ENCODE peak calls at places on chromosomes 11 and 22, in nine cellular contexts. T is AG10803, O is fibroblast of lung, R is body of pancreas, A is PC-3, U is fibroblast of pulmonary artery, F is brain microvascular endothelial cell, Z is B cell, B is upper lobe of left lung. Q is an unnamed sample.

GRCh38 chr11:46607516-46607915 is 9.5 kb downstream of the HARBI1 start:
- DNase-seq in T (no peak), O (no peak), R (no peak), A (no peak), U (no peak), F (no peak), Z (no peak), B (no peak), Q (no peak)

GRCh38 chr22:42169055-42169469 is 38.5 kb upstream of the CYP2D6 start:
- DNase-seq in T (peak), O (peak), R (peak), A (peak), U (peak), F (peak), Z (peak), B (peak), Q (peak)

GRCh38 chr11:8256271-8257002 is 7.2 kb downstream of the LMO1 start:
- DNase-seq in T (no peak), O (no peak), R (no peak), A (no peak), U (no peak), F (no peak), Z (no peak), B (peak), Q (no peak)

GRCh38 chr11:131977854-131978253 is 607.4 kb downstream of the NTM start:
- DNase-seq in T (peak), O (no peak), R (no peak), A (peak), U (peak), F (peak), Z (no peak), B (no peak), Q (peak)

GRCh38 chr22:37179126-37179470 is 8.9 kb downstream of the C1QTNF6 start:
- DNase-seq in T (no peak), O (no peak), R (no peak), A (no peak), U (no peak), F (no peak), Z (no peak), B (no peak), Q (no peak)

GRCh38 chr11:2912498-2912897 is 16.7 kb downstream of the PHLDA2 start:
- DNase-seq in T (peak), O (peak), R (peak), A (peak), U (peak), F (peak), Z (peak), B (peak), Q (peak)

GRCh38 chr11:13784441-13784840 is 116.0 kb downstream of the FAR1 start:
- DNase-seq in T (no peak), O (no peak), R (no peak), A (no peak), U (no peak), F (no peak), Z (no peak), B (no peak), Q (no peak)

GRCh38 chr22:47171441-47172221 is 409.2 kb downstream of the TBC1D22A start:
- DNase-seq in T (no peak), O (no peak), R (peak), A (no peak), U (no peak), F (no peak), Z (no peak), B (no peak), Q (no peak)

GRCh38 chr11:57299150-57299737 is 25.5 kb downstream of the TNKS1BP1 start:
- DNase-seq in T (no peak), O (no peak), R (no peak), A (no peak), U (no peak), F (no peak), Z (no peak), B (no peak), Q (no peak)

GRCh38 chr22:49995413-49996191 is 17.0 kb downstream of the IL17REL start:
- DNase-seq in T (no peak), O (no peak), R (no peak), A (no peak), U (no peak), F (no peak), Z (no peak), B (no peak), Q (no peak)

GRCh38 chr11:110362916-110363574 is 66.6 kb upstream of the RDX start:
- DNase-seq in T (no peak), O (peak), R (peak), A (peak), U (peak), F (peak), Z (no peak), B (peak), Q (no peak)

GRCh38 chr11:43905788-43906187 is 25.2 kb downstream of the ALKBH3 start:
- DNase-seq in T (peak), O (peak), R (peak), A (no peak), U (peak), F (peak), Z (no peak), B (no peak), Q (peak)

GRCh38 chr11:2233693-2234455 is 36.5 kb downstream of the ASCL2 start:
- DNase-seq in T (no peak), O (no peak), R (no peak), A (no peak), U (no peak), F (no peak), Z (no peak), B (no peak), Q (no peak)

GRCh38 chr11:11117730-11118129 is 235.3 kb downstream of the CSNK2A3 start:
- DNase-seq in T (no peak), O (no peak), R (no peak), A (no peak), U (no peak), F (no peak), Z (no peak), B (no peak), Q (no peak)

GRCh38 chr11:3004481-3004880 is 12.4 kb upstream of the NAP1L4 start:
- DNase-seq in T (no peak), O (no peak), R (no peak), A (no peak), U (no peak), F (no peak), Z (no peak), B (no peak), Q (no peak)

GRCh38 chr11:325796-326591 is 5.3 kb upstream of the IFITM3 start:
- DNase-seq in T (no peak), O (no peak), R (no peak), A (no peak), U (no peak), F (no peak), Z (no peak), B (no peak), Q (no peak)

GRCh38 chr11:58286249-58286648 is 18.2 kb upstream of the OR10W1 start:
- DNase-seq in T (peak), O (peak), R (no peak), A (peak), U (peak), F (peak), Z (no peak), B (no peak), Q (peak)

GRCh38 chr11:15750535-15751297 is 605.6 kb downstream of the SOX6 start:
- DNase-seq in T (no peak), O (no peak), R (no peak), A (no peak), U (no peak), F (no peak), Z (no peak), B (no peak), Q (no peak)

GRCh38 chr11:2541881-2542361 is 97.1 kb downstream of the KCNQ1 start:
- DNase-seq in T (no peak), O (no peak), R (no peak), A (no peak), U (no peak), F (no peak), Z (no peak), B (no peak), Q (no peak)

GRCh38 chr22:23075525-23076216 is 5.4 kb downstream of the GNAZ start:
- DNase-seq in T (no peak), O (no peak), R (no peak), A (no peak), U (no peak), F (no peak), Z (no peak), B (no peak), Q (no peak)

GRCh38 chr11:15201586-15201985 is 86.9 kb downstream of the INSC start:
- DNase-seq in T (no peak), O (no peak), R (no peak), A (no peak), U (no peak), F (no peak), Z (no peak), B (no peak), Q (no peak)

GRCh38 chr11:3220101-3220500 is 1.5 kb upstream of the MRGPRG start:
- DNase-seq in T (no peak), O (no peak), R (no peak), A (no peak), U (no peak), F (no peak), Z (peak), B (no peak), Q (no peak)

GRCh38 chr11:76589945-76590630 is 80.5 kb downstream of the LRRC32 start:
- DNase-seq in T (no peak), O (no peak), R (no peak), A (no peak), U (no peak), F (no peak), Z (no peak), B (no peak), Q (no peak)

GRCh38 chr22:19663286-19663815 is 51.0 kb upstream of the SEPTIN5 start:
- DNase-seq in T (peak), O (peak), R (peak), A (peak), U (peak), F (peak), Z (no peak), B (peak), Q (peak)

GRCh38 chr22:39179401-39179827 is 26.9 kb upstream of the CBX7 start:
- DNase-seq in T (no peak), O (no peak), R (no peak), A (no peak), U (no peak), F (no peak), Z (no peak), B (no peak), Q (no peak)

GRCh38 chr11:39432929-39433328 is 2026.5 kb downstream of the LRRC4C start:
- DNase-seq in T (no peak), O (no peak), R (peak), A (no peak), U (no peak), F (no peak), Z (no peak), B (no peak), Q (no peak)

GRCh38 chr22:22897036-22897435 is 9.4 kb downstream of the IGLL5 start:
- DNase-seq in T (no peak), O (no peak), R (no peak), A (no peak), U (no peak), F (no peak), Z (no peak), B (peak), Q (no peak)

GRCh38 chr11:45000918-45001317 is 50.2 kb upstream of the TP53I11 start:
- DNase-seq in T (no peak), O (no peak), R (no peak), A (no peak), U (no peak), F (no peak), Z (no peak), B (no peak), Q (no peak)

GRCh38 chr11:65851811-65852507 is 6.0 kb downstream of the CFL1 start:
- DNase-seq in T (no peak), O (no peak), R (no peak), A (no peak), U (no peak), F (no peak), Z (no peak), B (no peak), Q (no peak)

GRCh38 chr11:887589-887988 is 23.0 kb downstream of the CHID1 start:
- DNase-seq in T (no peak), O (no peak), R (no peak), A (no peak), U (no peak), F (no peak), Z (no peak), B (no peak), Q (no peak)

GRCh38 chr22:47213571-47214230 is 451.3 kb downstream of the TBC1D22A start:
- DNase-seq in T (peak), O (peak), R (no peak), A (peak), U (peak), F (no peak), Z (peak), B (no peak), Q (no peak)

GRCh38 chr11:130124096-130124495 is 35.5 kb upstream of the ST14 start:
- DNase-seq in T (peak), O (peak), R (peak), A (peak), U (peak), F (peak), Z (no peak), B (peak), Q (peak)
- TF ChIP-seq CTCF in T (peak), O (no peak), R (no peak), A (peak), U (no peak), F (no peak), Z (no peak), B (no peak), Q (peak)

DNA sequence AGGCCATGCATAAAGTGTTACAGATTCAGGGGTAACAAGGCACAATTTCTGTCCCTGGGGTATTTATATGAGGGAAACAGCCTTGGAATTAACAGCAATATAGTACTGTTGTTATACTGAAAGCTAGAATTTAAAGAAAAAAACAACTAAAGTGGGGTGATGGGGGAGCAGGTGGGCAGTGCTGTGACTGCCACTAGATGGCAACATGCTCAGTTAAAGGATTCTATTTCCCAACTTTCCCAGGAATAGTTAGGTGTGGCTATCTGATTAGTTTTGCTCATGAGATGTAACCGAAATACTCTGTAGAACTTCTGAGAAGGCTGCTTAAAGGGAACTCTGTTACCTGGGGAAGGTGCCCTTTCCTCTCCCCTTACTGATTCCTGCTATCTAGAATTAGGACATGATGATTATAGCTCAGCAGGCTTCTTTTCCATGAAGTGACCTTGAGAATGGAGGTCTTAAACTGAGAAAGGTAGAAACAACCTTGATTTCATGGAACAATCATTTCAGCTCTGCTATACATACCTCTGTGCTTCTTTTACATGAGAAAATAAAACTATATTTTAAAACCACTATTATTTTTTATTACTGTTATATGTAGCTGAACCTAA is 102.6 kb downstream of the RELT start:
- DNase-seq in T (peak), O (peak), R (no peak), A (peak), U (peak), F (peak), Z (no peak), B (peak), Q (peak)
- TF ChIP-seq CTCF in T (peak), O (peak), R (peak), A (peak), U (peak), F (peak), Z (no peak), B (peak), Q (peak)

GRCh38 chr22:17786435-17787158 is 12.3 kb upstream of the BID start:
- DNase-seq in T (no peak), O (peak), R (peak), A (no peak), U (peak), F (no peak), Z (no peak), B (no peak), Q (peak)
- TF ChIP-seq CTCF in T (no peak), O (no peak), R (no peak), A (no peak), U (no peak), F (no peak), Z (no peak), B (no peak), Q (no peak)

GRCh38 chr11:69912911-69913451 is 93.8 kb upstream of the FGF3 start:
- DNase-seq in T (no peak), O (peak), R (no peak), A (no peak), U (no peak), F (no peak), Z (no peak), B (no peak), Q (peak)
- TF ChIP-seq CTCF in T (peak), O (peak), R (no peak), A (peak), U (peak), F (peak), Z (no peak), B (no peak), Q (peak)

GRCh38 chr11:21927628-21928027 is 265.3 kb upstream of the ANO5 start:
- DNase-seq in T (no peak), O (no peak), R (peak), A (no peak), U (no peak), F (no peak), Z (no peak), B (no peak), Q (no peak)

GRCh38 chr11:21931436-21932101 is 261.3 kb upstream of the ANO5 start:
- DNase-seq in T (no peak), O (no peak), R (no peak), A (no peak), U (no peak), F (no peak), Z (no peak), B (no peak), Q (no peak)

GRCh38 chr11:21928834-21929233 is 264.1 kb upstream of the ANO5 start:
- DNase-seq in T (no peak), O (no peak), R (no peak), A (no peak), U (no peak), F (no peak), Z (no peak), B (no peak), Q (no peak)

GRCh38 chr11:21933095-21933494 is 259.8 kb upstream of the ANO5 start:
- DNase-seq in T (no peak), O (no peak), R (no peak), A (no peak), U (no peak), F (no peak), Z (no peak), B (no peak), Q (no peak)
- TF ChIP-seq CTCF in T (no peak), O (no peak), R (peak), A (peak), U (peak), F (no peak), Z (no peak), B (peak), Q (peak)

GRCh38 chr11:104487035-104487775 is 323.3 kb upstream of the PDGFD start:
- DNase-seq in T (no peak), O (peak), R (no peak), A (no peak), U (peak), F (peak), Z (no peak), B (no peak), Q (no peak)

GRCh38 chr11:104484784-104485554 is 321.0 kb upstream of the PDGFD start:
- DNase-seq in T (no peak), O (no peak), R (peak), A (no peak), U (no peak), F (no peak), Z (no peak), B (no peak), Q (no peak)

DNA sequence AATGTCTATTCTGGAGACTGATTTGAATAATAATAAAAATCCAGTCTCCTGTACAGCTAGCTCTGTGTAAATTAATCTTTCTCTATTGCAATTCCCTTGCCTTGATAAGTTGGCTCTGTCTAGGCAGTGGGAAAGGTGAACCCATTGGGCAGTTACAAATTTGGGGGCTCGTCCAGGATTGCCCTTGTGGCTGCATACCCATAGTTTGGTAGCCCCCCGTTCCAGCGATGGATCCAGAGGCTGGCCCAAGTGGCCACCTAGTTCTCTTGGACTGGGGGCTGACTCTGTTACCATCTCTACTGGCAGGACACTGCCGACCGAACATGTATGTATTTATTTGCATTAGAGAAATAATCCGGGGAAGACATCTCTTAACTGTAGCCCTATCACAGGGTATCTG is 326.2 kb upstream of the PDGFD start:
- DNase-seq in T (no peak), O (peak), R (no peak), A (no peak), U (no peak), F (no peak), Z (no peak), B (no peak), Q (no peak)
- TF ChIP-seq CTCF in T (no peak), O (no peak), R (no peak), A (no peak), U (no peak), F (no peak), Z (no peak), B (no peak), Q (no peak)

GRCh38 chr11:86593833-86594232 is 78.6 kb downstream of the ME3 start:
- DNase-seq in T (no peak), O (no peak), R (no peak), A (peak), U (no peak), F (no peak), Z (no peak), B (no peak), Q (no peak)
- TF ChIP-seq CTCF in T (no peak), O (no peak), R (no peak), A (no peak), U (no peak), F (no peak), Z (no peak), B (no peak), Q (no peak)

GRCh38 chr11:74097838-74098237 is 73.0 kb downstream of the C2CD3 start:
- DNase-seq in T (no peak), O (no peak), R (no peak), A (no peak), U (no peak), F (no peak), Z (no peak), B (no peak), Q (no peak)

GRCh38 chr11:74090701-74091100 is 80.1 kb downstream of the C2CD3 start:
- DNase-seq in T (no peak), O (peak), R (no peak), A (peak), U (peak), F (no peak), Z (no peak), B (no peak), Q (no peak)

GRCh38 chr11:74091549-74091948 is 79.3 kb downstream of the C2CD3 start:
- DNase-seq in T (no peak), O (no peak), R (no peak), A (no peak), U (no peak), F (no peak), Z (no peak), B (no peak), Q (no peak)

GRCh38 chr11:74094393-74094792 is 76.4 kb downstream of the C2CD3 start:
- DNase-seq in T (no peak), O (no peak), R (no peak), A (peak), U (no peak), F (no peak), Z (no peak), B (no peak), Q (no peak)

DNA sequence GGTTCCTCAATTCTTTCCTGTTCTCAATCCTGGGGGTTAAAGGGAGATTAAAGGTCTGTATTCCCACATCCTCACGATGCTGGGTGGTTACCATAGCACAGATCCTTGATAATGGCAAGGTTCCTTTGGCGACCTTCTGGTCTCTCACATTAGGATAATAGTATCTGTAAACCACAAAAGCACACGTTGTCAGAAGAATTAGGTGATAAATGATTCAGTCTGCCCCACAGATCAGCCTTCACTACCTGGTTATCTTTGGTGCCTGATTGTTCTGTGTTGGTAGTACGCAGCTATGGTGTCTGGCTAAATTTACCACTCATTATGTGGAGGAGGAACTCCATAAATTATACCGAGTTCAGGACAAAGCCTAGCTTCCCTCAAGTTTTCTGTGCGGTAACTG is 78.4 kb downstream of the C2CD3 start:
- DNase-seq in T (no peak), O (no peak), R (no peak), A (no peak), U (no peak), F (no peak), Z (no peak), B (no peak), Q (no peak)
- TF ChIP-seq CTCF in T (no peak), O (no peak), R (no peak), A (no peak), U (no peak), F (no peak), Z (no peak), B (no peak), Q (no peak)

DNA sequence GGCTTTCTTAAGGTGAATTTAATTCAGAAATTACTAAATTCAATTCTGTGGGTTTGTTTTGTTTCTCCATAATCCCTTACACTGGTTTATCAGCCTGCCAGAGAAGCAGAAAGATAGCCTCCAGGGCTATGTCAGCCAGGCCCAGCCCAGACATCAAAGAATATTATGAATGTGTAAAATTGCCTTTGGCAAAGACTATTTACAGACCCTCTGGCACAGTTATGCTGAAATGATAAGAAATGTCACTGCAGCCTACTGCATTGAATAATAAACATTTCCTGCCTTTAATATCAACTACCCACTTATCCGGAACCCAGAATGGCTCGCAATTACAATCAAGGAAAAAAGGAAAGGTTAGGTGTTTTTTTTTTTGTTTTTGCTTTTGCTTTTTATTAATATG is 562.5 kb upstream of the LRRC4C start:
- DNase-seq in T (no peak), O (no peak), R (no peak), A (no peak), U (no peak), F (no peak), Z (no peak), B (no peak), Q (no peak)
- TF ChIP-seq CTCF in T (no peak), O (no peak), R (no peak), A (no peak), U (no peak), F (no peak), Z (no peak), B (no peak), Q (no peak)